ENCODE peak calls at places on chromosomes 12 and 14, in six cellular contexts. S, G, Y, H, A and D are unnamed samples.

GRCh38 chr12:91778938-91779400 is 366.7 kb downstream of the BTG1 start:
- DNase-seq in A (peak; percentile 76), S (peak; percentile 72), G (peak; percentile 86), H (peak; percentile 83), Y (peak; percentile 35), D (peak; percentile 51)

GRCh38 chr12:49355913-49356312 is 9.2 kb downstream of the DNAJC22 start:
- DNase-seq in G (no peak), H (no peak), A (no peak), S (no peak), Y (no peak), D (no peak)

GRCh38 chr12:108302471-108303311 is 36.4 kb downstream of the CMKLR1 start:
- DNase-seq in S (no peak), G (peak; percentile 80), Y (peak; percentile 43), H (peak; percentile 25), A (no peak), D (no peak)

GRCh38 chr12:110282956-110283817 is 2.1 kb downstream of the ATP2A2 start:
- DNase-seq in H (no peak), A (no peak), S (no peak), Y (no peak), G (no peak), D (no peak)

GRCh38 chr14:94643316-94644101 is 31.3 kb downstream of the SERPINA3 start:
- DNase-seq in G (no peak), Y (no peak), H (no peak), S (peak; percentile 49), A (no peak), D (no peak)

GRCh38 chr14:31414190-31414833 is 6.0 kb downstream of the HEATR5A start:
- DNase-seq in H (no peak), S (no peak), G (no peak), A (no peak), Y (no peak), D (no peak)

GRCh38 chr14:103739793-103740501 is 24.3 kb downstream of the ZFYVE21 start:
- DNase-seq in G (no peak), S (peak; percentile 67), Y (no peak), A (no peak), H (no peak), D (no peak)

GRCh38 chr14:34103176-34103575 is 152.3 kb upstream of the EGLN3 start:
- DNase-seq in G (no peak), S (no peak), H (no peak), A (no peak), Y (no peak), D (no peak)

GRCh38 chr12:96044017-96044985 is 8.9 kb upstream of the LTA4H start:
- DNase-seq in G (peak; percentile 42), S (no peak), Y (no peak), A (no peak), H (no peak), D (no peak)

GRCh38 chr12:53044052-53044581 is 5.7 kb upstream of the TNS2 start:
- DNase-seq in G (no peak), S (no peak), Y (no peak), A (no peak), H (no peak), D (no peak)

GRCh38 chr12:93115646-93116045 is 186.6 kb upstream of the EEA1 start:
- DNase-seq in G (no peak), S (no peak), Y (peak; percentile 30), A (no peak), H (no peak), D (no peak)

GRCh38 chr12:2163172-2163927 is 110.6 kb downstream of the CACNA1C start:
- DNase-seq in G (peak; percentile 95), S (no peak), Y (peak; percentile 92), A (no peak), H (no peak), D (no peak)

GRCh38 chr12:51591020-51591901 is at the start of gene SCN8A:
- DNase-seq in H (no peak), S (peak; percentile 61), Y (peak; percentile 27), A (no peak), G (peak; percentile 22), D (no peak)

GRCh38 chr12:71662861-71663560 is 637 bp downstream of the ZFC3H1 start:
- DNase-seq in Y (peak; percentile 73), H (peak; percentile 9), G (peak; percentile 57), A (no peak), S (peak; percentile 70), D (no peak)

GRCh38 chr14:67987596-67987995 is 168.0 kb downstream of the RAD51B start:
- DNase-seq in S (no peak), G (peak; percentile 96), H (no peak), Y (no peak), A (peak; percentile 59), D (peak; percentile 77)

GRCh38 chr14:51455041-51455835 is 196.5 kb upstream of the FRMD6 start:
- DNase-seq in A (no peak), S (no peak), G (no peak), Y (no peak), H (no peak), D (no peak)

GRCh38 chr12:4899361-4899760 is 10.3 kb upstream of the KCNA1 start:
- DNase-seq in A (no peak), H (no peak), Y (no peak), G (no peak), S (no peak), D (no peak)

GRCh38 chr12:1471224-1471623 is 123.2 kb downstream of the FBXL14 start:
- DNase-seq in Y (no peak), G (peak; percentile 28), H (no peak), S (no peak), A (no peak), D (no peak)

GRCh38 chr14:69980457-69981414 is 101.5 kb downstream of the SMOC1 start:
- DNase-seq in A (no peak), S (no peak), H (no peak), Y (no peak), G (no peak), D (no peak)

GRCh38 chr12:115400011-115400410 is 716.0 kb upstream of the TBX3 start:
- DNase-seq in A (no peak), S (no peak), H (no peak), Y (no peak), G (no peak), D (no peak)

GRCh38 chr12:115396567-115396966 is 712.6 kb upstream of the TBX3 start:
- DNase-seq in A (no peak), H (no peak), G (no peak), Y (no peak), S (no peak), D (no peak)

GRCh38 chr12:115398311-115398781 is 714.4 kb upstream of the TBX3 start:
- DNase-seq in A (no peak), S (no peak), H (no peak), G (no peak), Y (peak; percentile 10), D (no peak)

GRCh38 chr12:115394498-115395220 is 710.7 kb upstream of the TBX3 start:
- DNase-seq in S (no peak), H (no peak), G (no peak), Y (no peak), A (no peak), D (no peak)
- H3K4me3 ChIP-seq in S (no peak overlapping the region), H (no peak overlapping the region), G (no peak overlapping the region), Y (no peak overlapping the region), A (no peak overlapping the region), D (no peak overlapping the region)

GRCh38 chr12:47900480-47901129 is 4.2 kb downstream of the VDR start:
- DNase-seq in A (no peak), S (no peak), G (no peak), Y (peak; percentile 65), H (no peak), D (no peak)
- TF ChIP-seq CTCF in A (no peak), S (peak; percentile 20), G (no peak), Y (peak; percentile 58), H (no peak), D (no peak)

GRCh38 chr12:94769040-94769420 is 118.7 kb upstream of the TMCC3 start:
- DNase-seq in A (no peak), Y (peak; percentile 58), S (no peak), H (no peak), G (no peak), D (no peak)
- H3K4me3 ChIP-seq in A (no peak overlapping the region), Y (peak overlapping the region; percentile 11), S (no peak overlapping the region), H (no peak overlapping the region), G (no peak overlapping the region), D (no peak overlapping the region)

GRCh38 chr12:31600252-31600651 is 9.3 kb upstream of the DENND5B start:
- DNase-seq in A (no peak), H (no peak), S (no peak), G (no peak), Y (no peak), D (no peak)
- TF ChIP-seq CTCF in A (no peak), H (no peak), S (no peak), G (no peak), Y (no peak), D (no peak)

DNA sequence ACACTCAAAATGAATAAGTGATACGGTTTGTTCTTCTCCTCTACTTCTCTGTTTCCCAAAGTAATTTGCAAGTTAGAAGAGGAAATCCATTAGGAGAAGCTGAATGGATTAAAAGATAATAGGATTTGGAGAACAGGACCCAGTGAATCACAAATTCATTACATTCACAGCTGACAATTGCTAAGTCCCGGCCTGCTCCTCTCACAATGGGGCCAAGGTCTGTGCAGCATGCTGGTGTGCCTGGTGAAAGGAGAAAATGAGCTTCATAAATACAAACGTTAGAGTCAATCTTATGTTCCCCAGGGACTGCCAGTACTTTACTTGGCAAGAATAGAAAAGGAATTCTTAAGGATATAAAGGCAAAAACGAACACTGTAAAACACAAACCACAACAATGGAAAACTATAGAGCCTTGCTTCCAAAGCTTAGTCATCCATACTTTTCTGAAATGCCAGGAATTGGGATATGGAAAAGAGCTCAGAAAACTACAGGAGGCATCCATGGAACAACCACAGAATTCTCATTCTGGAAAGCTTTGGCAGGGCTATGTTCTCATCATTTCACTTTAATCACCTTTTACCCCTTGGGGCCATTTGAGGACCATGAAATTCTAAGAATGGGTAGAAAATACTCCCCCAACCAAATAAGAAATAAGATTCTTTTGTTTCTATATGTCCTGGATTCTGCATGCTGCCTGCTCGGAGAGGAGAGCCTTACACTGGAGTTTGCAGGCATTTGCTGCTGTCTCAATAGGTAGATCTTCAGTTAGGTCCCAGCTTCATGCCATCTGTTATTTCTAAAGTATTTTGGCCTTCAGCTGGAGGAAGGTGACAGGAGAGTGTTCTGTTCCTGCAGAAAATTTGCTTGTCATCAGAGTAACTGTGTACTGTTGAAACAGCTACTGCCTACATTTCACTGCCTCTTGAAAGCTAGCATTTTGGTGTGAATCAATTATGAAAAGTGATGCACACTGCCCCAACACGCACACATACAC is 966.6 kb downstream of the NRXN3 start:
- DNase-seq in G (peak; percentile 9), H (no peak), Y (no peak), S (no peak), A (no peak), D (no peak)
- H3K4me3 ChIP-seq in G (no peak overlapping the region), H (no peak overlapping the region), Y (no peak overlapping the region), S (no peak overlapping the region), A (no peak overlapping the region), D (no peak overlapping the region)

GRCh38 chr12:121628536-121628935 is 2.2 kb downstream of the ORAI1 start:
- DNase-seq in A (no peak), S (no peak), H (no peak), Y (no peak), G (no peak), D (no peak)

GRCh38 chr12:121628037-121628436 is 1.7 kb downstream of the ORAI1 start:
- DNase-seq in S (no peak), Y (peak; percentile 55), H (no peak), A (no peak), G (no peak), D (no peak)

GRCh38 chr12:121630791-121631190 is 4.5 kb downstream of the ORAI1 start:
- DNase-seq in H (no peak), S (no peak), A (no peak), G (no peak), Y (no peak), D (no peak)

GRCh38 chr12:121626087-121626852 is at the start of gene ORAI1:
- DNase-seq in G (peak; percentile 94), H (peak; percentile 58), A (peak; percentile 54), S (peak; percentile 92), Y (peak; percentile 98), D (peak; percentile 16)

GRCh38 chr12:121626853-121627623 is 708 bp downstream of the ORAI1 start:
- DNase-seq in G (peak; percentile 76), A (no peak), H (peak; percentile 29), Y (peak; percentile 63), S (peak; percentile 71), D (no peak)
- TF ChIP-seq CTCF in G (peak; percentile 28), A (peak; percentile 34), H (no peak), Y (peak; percentile 24), S (peak; percentile 31), D (peak; percentile 39)